ENCODE peak calls at places on chromosomes 4 and X, in seven cellular contexts. D is stimulated activated CD8-positive, alpha-beta memory T cell treated with anti-CD3 and anti-CD28 coated beads, Interleukin-7, amount 100 ng/mL, for 24 hours; S is NCI-H1048; U is GM10248; Q is fibroblast of the aortic adventitia; J is NCI-H1436; A is IMR-90. I is an unnamed sample.

GRCh38 chr4:23485793-23486192 is 404.1 kb downstream of the PPARGC1A start:
- DNase-seq in D (no peak), S (no peak), U (no peak), Q (peak; percentile 65), J (no peak), A (no peak), I (no peak)

GRCh38 chr4:15451181-15451865 is 18.4 kb upstream of the CC2D2A start:
- DNase-seq in D (no peak), S (no peak), U (no peak), Q (peak; percentile 57), J (no peak), A (peak; percentile 51), I (no peak)

GRCh38 chr4:105361021-105361420 is 112.8 kb downstream of the PPA2 start:
- DNase-seq in D (no peak), S (no peak), U (no peak), Q (no peak), J (no peak), A (no peak), I (no peak)

GRCh38 chr4:142473218-142473959 is 372.7 kb downstream of the INPP4B start:
- DNase-seq in D (no peak), S (no peak), U (no peak), Q (no peak), J (no peak), A (no peak), I (no peak)

GRCh38 chrX:96770315-96770714 is 85.7 kb downstream of the DIAPH2 start:
- DNase-seq in D (no peak), S (no peak), U (no peak), Q (peak; percentile 50), J (peak; percentile 5), A (peak; percentile 18), I (no peak)

GRCh38 chrX:119190736-119191282 is 45.3 kb upstream of the PGRMC1 start:
- DNase-seq in D (no peak), S (no peak), U (no peak), Q (peak; percentile 65), J (no peak), A (peak; percentile 22), I (no peak)

GRCh38 chr4:7226993-7227392 is 34.7 kb downstream of the SORCS2 start:
- DNase-seq in D (no peak), S (no peak), U (no peak), Q (no peak), J (no peak), A (no peak), I (no peak)

GRCh38 chr4:67332627-67333026 is 212.7 kb downstream of the CENPC start:
- DNase-seq in D (no peak), S (no peak), U (no peak), Q (no peak), J (no peak), A (no peak), I (no peak)

GRCh38 chr4:168925789-168926490 is 84.1 kb downstream of the CBR4 start:
- DNase-seq in D (no peak), S (no peak), U (no peak), Q (no peak), J (no peak), A (no peak), I (no peak)

GRCh38 chrX:101274198-101274597 is 16.9 kb downstream of the TAF7L start:
- DNase-seq in D (no peak), S (no peak), U (no peak), Q (no peak), J (no peak), A (no peak), I (no peak)

GRCh38 chr4:152357206-152357605 is 178.7 kb downstream of the FBXW7 start:
- DNase-seq in D (no peak), S (no peak), U (no peak), Q (no peak), J (no peak), A (peak; percentile 45), I (no peak)

GRCh38 chr4:14529653-14530052 is 472.6 kb upstream of the CPEB2 start:
- DNase-seq in D (no peak), S (no peak), U (no peak), Q (peak; percentile 9), J (no peak), A (no peak), I (no peak)

GRCh38 chr4:53695540-53696463 is 104.5 kb upstream of the LNX1 start:
- DNase-seq in D (no peak), S (peak; percentile 63), U (no peak), Q (no peak), J (no peak), A (no peak), I (no peak)

GRCh38 chrX:94123062-94123461 is 449.1 kb downstream of the FAM133A start:
- DNase-seq in D (no peak), S (no peak), U (no peak), Q (no peak), J (no peak), A (no peak), I (no peak)

GRCh38 chrX:111460612-111461011 is 48.6 kb upstream of the DCX start:
- DNase-seq in D (no peak), S (no peak), U (no peak), Q (no peak), J (no peak), A (no peak), I (no peak)

GRCh38 chr4:108270466-108271450 is 102.0 kb upstream of the LEF1 start:
- DNase-seq in D (no peak), S (no peak), U (no peak), Q (peak; percentile 2), J (no peak), A (peak; percentile 94), I (no peak)

GRCh38 chrX:10989386-10989785 is 121.7 kb upstream of the HCCS start:
- DNase-seq in D (no peak), S (no peak), U (no peak), Q (no peak), J (no peak), A (no peak), I (no peak)

GRCh38 chr4:113293043-113293560 is 243.6 kb downstream of the ANK2 start:
- DNase-seq in D (no peak), S (no peak), U (no peak), Q (peak; percentile 75), J (no peak), A (peak; percentile 68), I (no peak)

GRCh38 chr4:53500552-53500951 is 90.7 kb downstream of the LNX1 start:
- DNase-seq in D (no peak), S (no peak), U (no peak), Q (no peak), J (no peak), A (no peak), I (no peak)

GRCh38 chr4:2343476-2343875 is 75.0 kb downstream of the ZFYVE28 start:
- DNase-seq in D (no peak), S (no peak), U (no peak), Q (no peak), J (no peak), A (no peak), I (no peak)

GRCh38 chr4:797066-797465 is 28.9 kb downstream of the CPLX1 start:
- DNase-seq in D (no peak), S (no peak), U (no peak), Q (no peak), J (peak; percentile 88), A (no peak), I (no peak)

GRCh38 chr4:152691761-152692160 is 12.0 kb upstream of the TMEM154 start:
- DNase-seq in D (no peak), S (no peak), U (no peak), Q (no peak), J (no peak), A (no peak), I (no peak)

GRCh38 chr4:94577136-94577535 is 125.4 kb downstream of the PDLIM5 start:
- DNase-seq in D (no peak), S (peak; percentile 17), U (no peak), Q (peak; percentile 66), J (peak; percentile 20), A (peak; percentile 67), I (peak; percentile 9)